ENCODE peak calls at places on chromosome 18, in seven cellular contexts. One of them, this sample, is unnamed. For H3K36me3 and H3K4me1, the result is how much of the 10 kb centered on the place peaks cover.

GRCh38 chr18:434410-434809 is 66.1 kb downstream of the COLEC12 start:
- DNase-seq in heart left ventricle: no peak
- DNase-seq in neuronal stem cell: no peak
- DNase-seq in BE2C: no peak
- DNase-seq in left ventricle myocardium inferior: no peak
- DNase-seq in naive thymus-derived CD4-positive, alpha-beta T cell: no peak
- DNase-seq in right atrium auricular region: no peak
- DNase-seq in this sample: no peak

GRCh38 chr18:68660355-68661183 is 54.3 kb downstream of the TMX3 start:
- DNase-seq in heart left ventricle: no peak
- DNase-seq in neuronal stem cell: peak
- DNase-seq in BE2C: no peak
- DNase-seq in left ventricle myocardium inferior: no peak
- DNase-seq in naive thymus-derived CD4-positive, alpha-beta T cell: peak
- DNase-seq in right atrium auricular region: no peak
- DNase-seq in this sample: no peak

GRCh38 chr18:73717570-73717969 is 430.1 kb downstream of the FBXO15 start:
- DNase-seq in heart left ventricle: no peak
- DNase-seq in neuronal stem cell: no peak
- DNase-seq in BE2C: no peak
- DNase-seq in left ventricle myocardium inferior: no peak
- DNase-seq in naive thymus-derived CD4-positive, alpha-beta T cell: no peak
- DNase-seq in right atrium auricular region: no peak
- DNase-seq in this sample: no peak

GRCh38 chr18:53567935-53568574 is 656.4 kb downstream of the MBD2 start:
- DNase-seq in heart left ventricle: no peak
- DNase-seq in neuronal stem cell: peak
- DNase-seq in BE2C: peak
- DNase-seq in left ventricle myocardium inferior: no peak
- DNase-seq in naive thymus-derived CD4-positive, alpha-beta T cell: peak
- DNase-seq in right atrium auricular region: no peak
- DNase-seq in this sample: no peak

GRCh38 chr18:37176307-37176934 is 347.5 kb downstream of the KIAA1328 start:
- DNase-seq in heart left ventricle: no peak
- DNase-seq in neuronal stem cell: no peak
- DNase-seq in BE2C: no peak
- DNase-seq in left ventricle myocardium inferior: no peak
- DNase-seq in naive thymus-derived CD4-positive, alpha-beta T cell: no peak
- DNase-seq in right atrium auricular region: no peak
- DNase-seq in this sample: no peak

GRCh38 chr18:33034941-33035340 is 262.1 kb upstream of the KLHL14 start:
- DNase-seq in heart left ventricle: no peak
- DNase-seq in neuronal stem cell: no peak
- DNase-seq in BE2C: no peak
- DNase-seq in left ventricle myocardium inferior: no peak
- DNase-seq in naive thymus-derived CD4-positive, alpha-beta T cell: no peak
- DNase-seq in right atrium auricular region: no peak
- DNase-seq in this sample: no peak

GRCh38 chr18:26863122-26863879 is 2.2 kb downstream of the AQP4 start:
- DNase-seq in heart left ventricle: peak
- DNase-seq in neuronal stem cell: no peak
- DNase-seq in BE2C: peak
- DNase-seq in left ventricle myocardium inferior: peak
- DNase-seq in naive thymus-derived CD4-positive, alpha-beta T cell: no peak
- DNase-seq in right atrium auricular region: peak
- DNase-seq in this sample: peak

GRCh38 chr18:77173274-77174030 is 40.9 kb upstream of the MBP start:
- DNase-seq in heart left ventricle: no peak
- DNase-seq in neuronal stem cell: no peak
- DNase-seq in BE2C: no peak
- DNase-seq in left ventricle myocardium inferior: no peak
- DNase-seq in naive thymus-derived CD4-positive, alpha-beta T cell: no peak
- DNase-seq in right atrium auricular region: no peak
- DNase-seq in this sample: no peak

GRCh38 chr18:27824841-27825720 is 351.8 kb downstream of the CDH2 start:
- DNase-seq in heart left ventricle: no peak
- DNase-seq in neuronal stem cell: peak
- DNase-seq in BE2C: no peak
- DNase-seq in left ventricle myocardium inferior: no peak
- DNase-seq in naive thymus-derived CD4-positive, alpha-beta T cell: no peak
- DNase-seq in right atrium auricular region: no peak
- DNase-seq in this sample: no peak

GRCh38 chr18:71450258-71450657 is 1093.9 kb downstream of the CBLN2 start:
- DNase-seq in heart left ventricle: no peak
- DNase-seq in neuronal stem cell: no peak
- DNase-seq in BE2C: no peak
- DNase-seq in left ventricle myocardium inferior: no peak
- DNase-seq in naive thymus-derived CD4-positive, alpha-beta T cell: no peak
- DNase-seq in right atrium auricular region: no peak
- DNase-seq in this sample: no peak

GRCh38 chr18:6055711-6056110 is 160.4 kb upstream of the TMEM200C start:
- DNase-seq in heart left ventricle: no peak
- DNase-seq in neuronal stem cell: no peak
- DNase-seq in BE2C: no peak
- DNase-seq in left ventricle myocardium inferior: no peak
- DNase-seq in naive thymus-derived CD4-positive, alpha-beta T cell: no peak
- DNase-seq in right atrium auricular region: no peak
- DNase-seq in this sample: no peak

GRCh38 chr18:30583768-30584167 is 458.8 kb downstream of the DSC3 start:
- DNase-seq in heart left ventricle: no peak
- DNase-seq in neuronal stem cell: no peak
- DNase-seq in BE2C: no peak
- DNase-seq in left ventricle myocardium inferior: no peak
- DNase-seq in naive thymus-derived CD4-positive, alpha-beta T cell: no peak
- DNase-seq in right atrium auricular region: no peak
- DNase-seq in this sample: no peak

GRCh38 chr18:43847164-43848091 is 570.1 kb upstream of the SYT4 start:
- DNase-seq in heart left ventricle: no peak
- DNase-seq in neuronal stem cell: no peak
- DNase-seq in BE2C: no peak
- DNase-seq in left ventricle myocardium inferior: no peak
- DNase-seq in naive thymus-derived CD4-positive, alpha-beta T cell: no peak
- DNase-seq in right atrium auricular region: no peak
- DNase-seq in this sample: no peak

GRCh38 chr18:62637807-62638687 is 77.3 kb upstream of the PHLPP1 start:
- DNase-seq in heart left ventricle: no peak
- DNase-seq in neuronal stem cell: no peak
- DNase-seq in BE2C: peak
- DNase-seq in left ventricle myocardium inferior: no peak
- DNase-seq in naive thymus-derived CD4-positive, alpha-beta T cell: peak
- DNase-seq in right atrium auricular region: no peak
- DNase-seq in this sample: peak

GRCh38 chr18:36114251-36114650 is 14.9 kb downstream of the SLC39A6 start:
- DNase-seq in heart left ventricle: no peak
- DNase-seq in neuronal stem cell: no peak
- DNase-seq in BE2C: no peak
- DNase-seq in left ventricle myocardium inferior: no peak
- DNase-seq in naive thymus-derived CD4-positive, alpha-beta T cell: no peak
- DNase-seq in right atrium auricular region: no peak
- DNase-seq in this sample: no peak

GRCh38 chr18:26471826-26472225 is 76.5 kb downstream of the KCTD1 start:
- DNase-seq in heart left ventricle: no peak
- DNase-seq in neuronal stem cell: no peak
- DNase-seq in BE2C: no peak
- DNase-seq in left ventricle myocardium inferior: no peak
- DNase-seq in naive thymus-derived CD4-positive, alpha-beta T cell: no peak
- DNase-seq in right atrium auricular region: no peak
- DNase-seq in this sample: no peak

GRCh38 chr18:10750386-10751035 is 224.7 kb downstream of the NAPG start:
- DNase-seq in heart left ventricle: no peak
- DNase-seq in neuronal stem cell: no peak
- DNase-seq in BE2C: no peak
- DNase-seq in left ventricle myocardium inferior: no peak
- DNase-seq in naive thymus-derived CD4-positive, alpha-beta T cell: no peak
- DNase-seq in right atrium auricular region: no peak
- DNase-seq in this sample: no peak

GRCh38 chr18:32911660-32912284 is 138.9 kb upstream of the KLHL14 start:
- DNase-seq in heart left ventricle: no peak
- DNase-seq in neuronal stem cell: no peak
- DNase-seq in BE2C: no peak
- DNase-seq in left ventricle myocardium inferior: no peak
- DNase-seq in naive thymus-derived CD4-positive, alpha-beta T cell: no peak
- DNase-seq in right atrium auricular region: no peak
- DNase-seq in this sample: no peak

GRCh38 chr18:77127769-77128671 is 4.6 kb downstream of the MBP start:
- DNase-seq in heart left ventricle: no peak
- DNase-seq in neuronal stem cell: no peak
- DNase-seq in BE2C: no peak
- DNase-seq in left ventricle myocardium inferior: no peak
- DNase-seq in naive thymus-derived CD4-positive, alpha-beta T cell: peak
- DNase-seq in right atrium auricular region: no peak
- DNase-seq in this sample: no peak

GRCh38 chr18:74760026-74760425 is 162.4 kb downstream of the ZNF407 start:
- DNase-seq in heart left ventricle: no peak
- DNase-seq in neuronal stem cell: no peak
- DNase-seq in BE2C: no peak
- DNase-seq in left ventricle myocardium inferior: no peak
- DNase-seq in naive thymus-derived CD4-positive, alpha-beta T cell: no peak
- DNase-seq in right atrium auricular region: no peak
- DNase-seq in this sample: no peak

GRCh38 chr18:55232506-55232905 is 273.2 kb upstream of the CCDC68 start:
- DNase-seq in heart left ventricle: no peak
- DNase-seq in neuronal stem cell: no peak
- DNase-seq in BE2C: no peak
- DNase-seq in left ventricle myocardium inferior: no peak
- DNase-seq in naive thymus-derived CD4-positive, alpha-beta T cell: no peak
- DNase-seq in right atrium auricular region: no peak
- DNase-seq in this sample: no peak
- H3K36me3 ChIP-seq in heart left ventricle: under half
- H3K36me3 ChIP-seq in neuronal stem cell: half or more
- H3K36me3 ChIP-seq in BE2C: half or more
- H3K36me3 ChIP-seq in left ventricle myocardium inferior: half or more
- H3K36me3 ChIP-seq in naive thymus-derived CD4-positive, alpha-beta T cell: under half
- H3K36me3 ChIP-seq in right atrium auricular region: half or more
- H3K36me3 ChIP-seq in this sample: under half

DNA sequence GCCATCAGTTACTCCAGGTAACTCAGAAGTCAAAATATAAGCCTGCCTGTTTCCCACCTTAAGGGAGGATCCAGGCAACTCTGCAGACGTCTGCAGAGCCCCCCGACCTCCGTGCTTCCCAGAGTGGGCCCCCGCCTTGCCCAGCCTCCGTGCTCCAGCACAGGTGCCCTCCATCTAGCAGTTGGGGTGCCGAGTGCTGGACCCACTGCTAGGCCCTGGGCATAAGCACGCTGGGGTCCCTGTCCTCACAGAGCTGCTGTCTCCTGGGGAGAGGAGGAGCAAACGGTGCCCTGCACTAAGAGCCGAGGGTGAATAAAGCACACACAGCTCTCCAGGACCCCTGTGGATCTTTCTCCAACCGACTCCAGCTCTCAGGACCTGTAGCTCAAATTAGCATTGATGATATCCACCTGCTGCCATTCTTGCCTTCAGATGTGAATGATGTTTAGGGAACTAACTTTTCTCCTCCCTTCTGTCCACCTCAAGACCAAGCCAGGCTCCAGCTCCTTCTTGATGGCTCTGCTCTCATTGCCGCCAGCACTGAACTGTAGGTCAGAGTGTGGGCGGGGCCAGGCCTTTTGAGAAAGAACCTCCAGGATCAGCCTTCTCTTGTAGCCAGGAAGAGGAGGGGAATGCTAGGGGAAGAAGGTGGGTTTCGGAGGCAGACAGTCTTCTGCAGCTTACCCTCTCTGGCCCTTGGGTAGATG is 121.2 kb downstream of the SMAD7 start:
- DNase-seq in heart left ventricle: peak
- DNase-seq in neuronal stem cell: no peak
- DNase-seq in BE2C: no peak
- DNase-seq in left ventricle myocardium inferior: no peak
- DNase-seq in naive thymus-derived CD4-positive, alpha-beta T cell: no peak
- DNase-seq in right atrium auricular region: peak
- DNase-seq in this sample: peak
- H3K4me1 ChIP-seq in heart left ventricle: under half
- H3K4me1 ChIP-seq in neuronal stem cell: under half
- H3K4me1 ChIP-seq in BE2C: under half
- H3K4me1 ChIP-seq in left ventricle myocardium inferior: half or more
- H3K4me1 ChIP-seq in naive thymus-derived CD4-positive, alpha-beta T cell: under half
- H3K4me1 ChIP-seq in right atrium auricular region: half or more
- H3K4me1 ChIP-seq in this sample: under half

GRCh38 chr18:2917255-2918047 is 70.6 kb downstream of the EMILIN2 start:
- DNase-seq in heart left ventricle: no peak
- DNase-seq in neuronal stem cell: no peak
- DNase-seq in BE2C: no peak
- DNase-seq in left ventricle myocardium inferior: no peak
- DNase-seq in naive thymus-derived CD4-positive, alpha-beta T cell: no peak
- DNase-seq in right atrium auricular region: peak
- DNase-seq in this sample: no peak
- H3K36me3 ChIP-seq in heart left ventricle: under half
- H3K36me3 ChIP-seq in neuronal stem cell: half or more
- H3K36me3 ChIP-seq in BE2C: under half
- H3K36me3 ChIP-seq in left ventricle myocardium inferior: half or more
- H3K36me3 ChIP-seq in naive thymus-derived CD4-positive, alpha-beta T cell: under half
- H3K36me3 ChIP-seq in right atrium auricular region: under half
- H3K36me3 ChIP-seq in this sample: under half

GRCh38 chr18:57780318-57781127 is 22.6 kb downstream of the ATP8B1 start:
- DNase-seq in heart left ventricle: no peak
- DNase-seq in neuronal stem cell: no peak
- DNase-seq in BE2C: no peak
- DNase-seq in left ventricle myocardium inferior: no peak
- DNase-seq in naive thymus-derived CD4-positive, alpha-beta T cell: no peak
- DNase-seq in right atrium auricular region: no peak
- DNase-seq in this sample: no peak
- H3K4me1 ChIP-seq in heart left ventricle: under half
- H3K4me1 ChIP-seq in neuronal stem cell: under half
- H3K4me1 ChIP-seq in BE2C: under half
- H3K4me1 ChIP-seq in left ventricle myocardium inferior: half or more
- H3K4me1 ChIP-seq in naive thymus-derived CD4-positive, alpha-beta T cell: under half
- H3K4me1 ChIP-seq in right atrium auricular region: half or more
- H3K4me1 ChIP-seq in this sample: under half

GRCh38 chr18:57666818-57667497 is 45.3 kb upstream of the NARS1 start:
- DNase-seq in heart left ventricle: no peak
- DNase-seq in neuronal stem cell: no peak
- DNase-seq in BE2C: no peak
- DNase-seq in left ventricle myocardium inferior: no peak
- DNase-seq in naive thymus-derived CD4-positive, alpha-beta T cell: no peak
- DNase-seq in right atrium auricular region: peak
- DNase-seq in this sample: no peak
- H3K36me3 ChIP-seq in heart left ventricle: under half
- H3K36me3 ChIP-seq in neuronal stem cell: under half
- H3K36me3 ChIP-seq in BE2C: under half
- H3K36me3 ChIP-seq in left ventricle myocardium inferior: under half
- H3K36me3 ChIP-seq in naive thymus-derived CD4-positive, alpha-beta T cell: under half
- H3K36me3 ChIP-seq in right atrium auricular region: under half
- H3K36me3 ChIP-seq in this sample: under half

DNA sequence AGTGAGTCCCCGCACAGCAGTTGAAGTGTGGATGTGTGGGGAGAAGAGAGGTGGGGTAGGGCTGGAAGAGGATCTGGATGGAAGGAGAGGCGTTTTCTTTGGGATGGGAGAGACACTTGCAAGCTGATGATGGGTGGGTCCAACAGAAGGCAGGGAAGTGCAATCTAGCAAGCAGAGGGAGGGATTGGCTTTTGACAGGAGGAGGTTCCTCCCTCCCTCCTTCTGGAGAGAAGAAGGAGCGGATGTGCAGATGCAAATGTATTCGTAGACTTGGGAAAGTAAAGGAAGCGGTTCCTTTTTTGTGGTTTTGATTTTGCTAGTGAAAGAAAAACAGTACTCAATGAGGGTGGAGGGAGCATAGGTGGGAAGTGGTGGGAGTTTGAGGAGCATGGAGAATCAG is 48.9 kb downstream of the LAMA3 start:
- DNase-seq in heart left ventricle: no peak
- DNase-seq in neuronal stem cell: no peak
- DNase-seq in BE2C: no peak
- DNase-seq in left ventricle myocardium inferior: no peak
- DNase-seq in naive thymus-derived CD4-positive, alpha-beta T cell: peak
- DNase-seq in right atrium auricular region: no peak
- DNase-seq in this sample: no peak
- H3K4me1 ChIP-seq in heart left ventricle: under half
- H3K4me1 ChIP-seq in neuronal stem cell: under half
- H3K4me1 ChIP-seq in BE2C: under half
- H3K4me1 ChIP-seq in left ventricle myocardium inferior: under half
- H3K4me1 ChIP-seq in naive thymus-derived CD4-positive, alpha-beta T cell: under half
- H3K4me1 ChIP-seq in right atrium auricular region: under half
- H3K4me1 ChIP-seq in this sample: under half

GRCh38 chr18:42024131-42024530 is 69.1 kb downstream of the PIK3C3 start:
- DNase-seq in heart left ventricle: no peak
- DNase-seq in neuronal stem cell: no peak
- DNase-seq in BE2C: no peak
- DNase-seq in left ventricle myocardium inferior: no peak
- DNase-seq in naive thymus-derived CD4-positive, alpha-beta T cell: no peak
- DNase-seq in right atrium auricular region: no peak
- DNase-seq in this sample: no peak
- H3K36me3 ChIP-seq in heart left ventricle: under half
- H3K36me3 ChIP-seq in neuronal stem cell: under half
- H3K36me3 ChIP-seq in BE2C: under half
- H3K36me3 ChIP-seq in left ventricle myocardium inferior: half or more
- H3K36me3 ChIP-seq in naive thymus-derived CD4-positive, alpha-beta T cell: under half
- H3K36me3 ChIP-seq in right atrium auricular region: under half
- H3K36me3 ChIP-seq in this sample: under half